ENCODE peak calls at places on chromosome 19, in seven cellular contexts. X is AG08395; N is stimulated activated CD8-positive, alpha-beta memory T cell treated with anti-CD3 and anti-CD28 coated beads, Interleukin-12 subunit alpha, Interleukin-12 subunit beta, amount 100 ng/mL, for 4 hours; D is HFF-Myc; B is AG04449; G is Daoy; Y is foreskin fibroblast. J is an unnamed sample.

GRCh38 chr19:18117364-18117691 is 19.8 kb downstream of the MAST3 start:
- DNase-seq in B (no peak), N (no peak), G (no peak), Y (no peak), D (no peak), X (no peak), J (no peak)

GRCh38 chr19:52689804-52690394 is 44.9 kb downstream of the ZNF611 start:
- DNase-seq in Y (peak; percentile 7), G (peak; percentile 41), D (no peak), X (peak; percentile 19), B (no peak), N (peak; percentile 10), J (peak; percentile 70)

GRCh38 chr19:3508771-3509535 is 2.8 kb downstream of the FZR1 start:
- DNase-seq in G (peak; percentile 62), N (no peak), Y (no peak), B (no peak), X (no peak), D (no peak), J (no peak)

GRCh38 chr19:4456843-4457653 is 546 bp downstream of the UBXN6 start:
- DNase-seq in X (peak; percentile 83), B (no peak), Y (peak; percentile 45), G (peak; percentile 66), N (peak; percentile 41), D (no peak), J (no peak)

GRCh38 chr19:40754611-40755247 is 3.7 kb downstream of the SNRPA start:
- DNase-seq in B (no peak), D (no peak), X (no peak), N (no peak), G (no peak), Y (no peak), J (no peak)

GRCh38 chr19:51660975-51661600 is 14.5 kb upstream of the SIGLEC14 start:
- DNase-seq in N (peak; percentile 4), D (peak; percentile 45), X (peak; percentile 75), Y (peak; percentile 71), G (peak; percentile 80), B (peak; percentile 10), J (no peak)

GRCh38 chr19:31304877-31305312 is 44.3 kb downstream of the TSHZ3 start:
- DNase-seq in B (no peak), X (no peak), D (no peak), N (no peak), G (no peak), Y (no peak), J (no peak)

GRCh38 chr19:4814625-4815425 is 16.7 kb downstream of the TICAM1 start:
- DNase-seq in G (no peak), B (no peak), Y (peak; percentile 83), N (no peak), D (peak; percentile 74), X (peak; percentile 31), J (no peak)

GRCh38 chr19:18612772-18613588 is at the start of gene TMEM59L:
- DNase-seq in X (no peak), B (no peak), G (peak; percentile 41), Y (no peak), D (no peak), N (peak; percentile 28), J (no peak)

GRCh38 chr19:3358919-3359849 is 7.2 kb upstream of the NFIC start:
- DNase-seq in X (peak; percentile 79), N (peak; percentile 70), Y (no peak), B (no peak), G (peak; percentile 71), D (no peak), J (peak; percentile 81)

GRCh38 chr19:49570138-49570856 is 10.1 kb downstream of the NOSIP start:
- DNase-seq in Y (peak; percentile 57), G (peak; percentile 78), D (peak; percentile 77), N (no peak), X (peak; percentile 88), B (no peak), J (peak; percentile 73)

GRCh38 chr19:35451278-35452096 is 3.4 kb downstream of the FFAR2 start:
- DNase-seq in X (no peak), B (no peak), G (no peak), N (no peak), D (no peak), Y (no peak), J (no peak)

J was measured in ascending aorta.